ENCODE peak calls at places on chromosomes 4 and X, in four cellular contexts. C is osteoblast, A is bronchial epithelial cell, V is KBM-7. G is an unnamed sample.

GRCh38 chrX:40177942-40178715 is 80.4 kb upstream of the BCOR start:
- DNase-seq in V (peak), A (no peak), C (peak), G (no peak)

GRCh38 chr4:123244233-123244632 is 152.4 kb upstream of the SPRY1 start:
- DNase-seq in V (no peak), C (no peak), A (peak), G (no peak)

GRCh38 chr4:78481180-78481579 is 70.4 kb upstream of the ANXA3 start:
- DNase-seq in C (peak), V (no peak), A (peak), G (no peak)

GRCh38 chrX:21839334-21840198 is at the start of gene MBTPS2:
- DNase-seq in V (peak), A (peak), C (peak), G (peak)

GRCh38 chr4:87118826-87119225 is 101.6 kb downstream of the KLHL8 start:
- DNase-seq in A (peak), C (peak), V (peak), G (no peak)

GRCh38 chrX:137025930-137026329 is 7.9 kb downstream of the GPR101 start:
- DNase-seq in C (no peak), A (no peak), V (no peak), G (no peak)

GRCh38 chr4:1807258-1807777 is 14.2 kb downstream of the FGFR3 start:
- DNase-seq in C (peak), A (no peak), V (no peak), G (no peak)

GRCh38 chr4:14110407-14110806 is 482.9 kb upstream of the BOD1L1 start:
- DNase-seq in A (peak), V (no peak), C (no peak), G (no peak)

GRCh38 chrX:15207384-15207783 is 62.5 kb downstream of the ASB9 start:
- DNase-seq in C (no peak), V (no peak), A (no peak), G (no peak)